ENCODE peak calls at places on chromosome 22, in nine cellular contexts. Q is heart left ventricle; S is pancreas; I is prostate gland; O is CD8-positive, alpha-beta T cell; U is upper lobe of right lung; H is H9; T is heart right ventricle; P is esophagus squamous epithelium. Z is an unnamed sample.

GRCh38 chr22:44577391-44578114 is 79.5 kb upstream of the RTL6 start:
- DNase-seq in Q (peak; percentile 51), S (no peak), I (no peak), O (no peak), U (peak; percentile 46), H (peak; percentile 28), T (no peak), P (no peak), Z (no peak)

GRCh38 chr22:49643466-49643865 is 184.2 kb downstream of the BRD1 start:
- DNase-seq in Q (no peak), S (peak; percentile 14), I (no peak), O (no peak), U (no peak), H (no peak), T (no peak), P (no peak), Z (no peak)

GRCh38 chr22:21612858-21613257 is 17.0 kb downstream of the YDJC start:
- DNase-seq in Q (no peak), S (no peak), I (no peak), O (no peak), U (no peak), H (no peak), T (no peak), P (no peak), Z (no peak)

GRCh38 chr22:30556388-30556787 is 9.8 kb upstream of the SEC14L6 start:
- DNase-seq in Q (no peak), S (no peak), I (no peak), O (no peak), U (no peak), H (no peak), T (no peak), P (no peak), Z (no peak)

GRCh38 chr22:44933829-44934735 is 75.7 kb downstream of the PHF21B start:
- DNase-seq in Q (no peak), S (no peak), I (no peak), O (no peak), U (no peak), H (no peak), T (no peak), P (no peak), Z (no peak)

GRCh38 chr22:17199131-17199731 is 20.0 kb downstream of the ADA2 start:
- DNase-seq in Q (no peak), S (peak; percentile 37), I (no peak), O (no peak), U (no peak), H (peak; percentile 85), T (peak; percentile 80), P (no peak), Z (peak; percentile 64)

GRCh38 chr22:31206896-31207687 is 5.0 kb upstream of the LIMK2 start:
- DNase-seq in Q (peak; percentile 74), S (peak; percentile 41), I (peak; percentile 92), O (no peak), U (peak; percentile 87), H (no peak), T (peak; percentile 21), P (no peak), Z (no peak)

GRCh38 chr22:44727148-44727547 is 25.1 kb downstream of the PRR5 start:
- DNase-seq in Q (no peak), S (no peak), I (no peak), O (no peak), U (no peak), H (no peak), T (no peak), P (no peak), Z (no peak)

GRCh38 chr22:29476116-29476515 is 3.9 kb upstream of the NEFH start:
- DNase-seq in Q (no peak), S (no peak), I (no peak), O (no peak), U (no peak), H (no peak), T (no peak), P (no peak), Z (no peak)

GRCh38 chr22:29870574-29870973 is 12.4 kb upstream of the MTMR3 start:
- DNase-seq in Q (no peak), S (no peak), I (no peak), O (no peak), U (no peak), H (no peak), T (no peak), P (no peak), Z (no peak)

GRCh38 chr22:48234011-48234410 is 1471.6 kb downstream of the TBC1D22A start:
- DNase-seq in Q (no peak), S (no peak), I (no peak), O (no peak), U (no peak), H (no peak), T (no peak), P (no peak), Z (no peak)

GRCh38 chr22:19871845-19872778 is 17.4 kb upstream of the GNB1L start:
- DNase-seq in Q (peak; percentile 48), S (no peak), I (no peak), O (peak; percentile 46), U (peak; percentile 50), H (no peak), T (no peak), P (no peak), Z (no peak)

GRCh38 chr22:19807914-19808872 is 46.5 kb downstream of the GNB1L start:
- DNase-seq in Q (peak; percentile 30), S (no peak), I (no peak), O (no peak), U (no peak), H (no peak), T (no peak), P (no peak), Z (no peak)

GRCh38 chr22:45240810-45241631 is at the start of gene KIAA0930:
- DNase-seq in Q (peak; percentile 92), S (peak; percentile 88), I (peak; percentile 66), O (peak; percentile 91), U (peak; percentile 91), H (peak; percentile 90), T (peak; percentile 83), P (no peak), Z (peak; percentile 82)

GRCh38 chr22:33887173-33887572 is 33.1 kb downstream of the LARGE1 start:
- DNase-seq in Q (no peak), S (no peak), I (no peak), O (no peak), U (no peak), H (no peak), T (no peak), P (no peak), Z (no peak)
- H3K4me1 ChIP-seq in Q (peaks cover 56% of the 10 kb centered on the region), S (peaks cover 4% of the 10 kb centered on the region), I (peaks cover 3% of the 10 kb centered on the region), O (no peaks in the 10 kb centered on the region), U (no peaks in the 10 kb centered on the region), H (peaks cover 30% of the 10 kb centered on the region), T (peaks cover 9% of the 10 kb centered on the region), P (no peaks in the 10 kb centered on the region), Z (peaks cover 16% of the 10 kb centered on the region)

GRCh38 chr22:43004362-43005035 is 10.4 kb downstream of the PACSIN2 start:
- DNase-seq in Q (no peak), S (no peak), I (no peak), O (no peak), U (no peak), H (no peak), T (no peak), P (no peak), Z (no peak)
- H3K4me1 ChIP-seq in Q (peaks cover 59% of the 10 kb centered on the region), S (peaks cover 65% of the 10 kb centered on the region), I (peaks cover 16% of the 10 kb centered on the region), O (peaks cover 22% of the 10 kb centered on the region), U (peaks cover 91% of the 10 kb centered on the region), H (peaks cover 8% of the 10 kb centered on the region), T (peaks cover 24% of the 10 kb centered on the region), P (peaks cover 48% of the 10 kb centered on the region), Z (peaks cover 21% of the 10 kb centered on the region)

GRCh38 chr22:36337365-36338130 is 50.2 kb downstream of the MYH9 start:
- DNase-seq in Q (no peak), S (no peak), I (no peak), O (no peak), U (no peak), H (no peak), T (no peak), P (no peak), Z (no peak)

GRCh38 chr22:36339171-36340065 is 48.3 kb downstream of the MYH9 start:
- DNase-seq in Q (no peak), S (no peak), I (no peak), O (no peak), U (no peak), H (no peak), T (no peak), P (no peak), Z (no peak)

GRCh38 chr22:36343070-36343719 is 44.6 kb downstream of the MYH9 start:
- DNase-seq in Q (no peak), S (no peak), I (no peak), O (no peak), U (no peak), H (no peak), T (no peak), P (no peak), Z (no peak)

GRCh38 chr22:36341640-36342041 is 46.1 kb downstream of the MYH9 start:
- DNase-seq in Q (no peak), S (no peak), I (no peak), O (no peak), U (no peak), H (no peak), T (no peak), P (no peak), Z (no peak)

DNA sequence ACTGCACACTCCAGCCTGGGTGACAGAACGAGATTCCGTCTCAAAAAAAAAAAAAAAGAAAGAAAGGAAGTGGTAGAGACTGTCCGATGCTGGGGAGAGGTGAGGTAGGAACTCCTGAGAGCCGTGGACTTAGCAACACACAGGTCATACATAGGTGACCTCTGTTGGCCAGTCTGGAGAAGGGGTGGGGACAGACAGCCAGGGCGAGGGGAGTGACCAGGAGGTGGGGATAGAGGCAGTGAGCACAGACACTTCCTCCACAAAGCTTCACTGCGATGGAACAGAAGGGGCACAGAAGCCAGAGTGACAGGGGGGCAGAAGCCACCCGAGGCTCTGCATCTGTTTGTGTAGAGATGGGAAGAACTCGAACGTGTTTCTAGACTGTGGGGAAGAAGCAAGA is 47.1 kb downstream of the MYH9 start:
- DNase-seq in Q (no peak), S (no peak), I (no peak), O (no peak), U (no peak), H (no peak), T (no peak), P (no peak), Z (no peak)
- H3K4me1 ChIP-seq in Q (peaks cover 99% of the 10 kb centered on the region), S (peaks cover 33% of the 10 kb centered on the region), I (peaks cover 32% of the 10 kb centered on the region), O (peaks cover 97% of the 10 kb centered on the region), U (peaks cover 83% of the 10 kb centered on the region), H (no peaks in the 10 kb centered on the region), T (peaks cover 56% of the 10 kb centered on the region), P (peaks cover 71% of the 10 kb centered on the region), Z (peaks cover 15% of the 10 kb centered on the region)

GRCh38 chr22:25572708-25573161 is 8.3 kb downstream of the GRK3 start:
- DNase-seq in Q (no peak), S (no peak), I (no peak), O (no peak), U (no peak), H (no peak), T (no peak), P (no peak), Z (no peak)

GRCh38 chr22:25566812-25567211 is 2.3 kb downstream of the GRK3 start:
- DNase-seq in Q (no peak), S (no peak), I (no peak), O (no peak), U (no peak), H (no peak), T (no peak), P (no peak), Z (no peak)

GRCh38 chr22:25567305-25567704 is 2.8 kb downstream of the GRK3 start:
- DNase-seq in Q (no peak), S (no peak), I (no peak), O (no peak), U (no peak), H (no peak), T (no peak), P (no peak), Z (no peak)

GRCh38 chr22:25573822-25574221 is 9.3 kb downstream of the GRK3 start:
- DNase-seq in Q (no peak), S (no peak), I (no peak), O (no peak), U (no peak), H (no peak), T (no peak), P (no peak), Z (no peak)

GRCh38 chr22:25569983-25570382 is 5.5 kb downstream of the GRK3 start:
- DNase-seq in Q (no peak), S (no peak), I (no peak), O (no peak), U (no peak), H (no peak), T (no peak), P (no peak), Z (no peak)
- H3K4me1 ChIP-seq in Q (peaks cover 21% of the 10 kb centered on the region), S (no peaks in the 10 kb centered on the region), I (peaks cover 4% of the 10 kb centered on the region), O (peaks cover 7% of the 10 kb centered on the region), U (peaks cover 13% of the 10 kb centered on the region), H (no peaks in the 10 kb centered on the region), T (no peaks in the 10 kb centered on the region), P (peaks cover 4% of the 10 kb centered on the region), Z (peaks cover 6% of the 10 kb centered on the region)